ENCODE peak calls at places on chromosomes 7 and 10, in seven cellular contexts. I is aorta; E is uterus; F is ELR; N is endothelial cell; B is stimulated activated CD8-positive, alpha-beta memory T cell treated with anti-CD3 and anti-CD28 coated beads, Interleukin-4, amount 100 ng/mL, for 48 hours; U is left lung. Q is an unnamed sample.

GRCh38 chr7:135334830-135335543 is 101.3 kb downstream of the STRA8 start:
- DNase-seq in I (no peak), E (no peak), F (no peak), N (no peak), B (no peak), U (no peak), Q (no peak)

GRCh38 chr10:48192916-48193450 is 81.5 kb downstream of the FRMPD2 start:
- DNase-seq in I (no peak), E (no peak), F (no peak), N (no peak), B (no peak), U (no peak), Q (no peak)

GRCh38 chr10:120691623-120692022 is 159.5 kb upstream of the WDR11 start:
- DNase-seq in I (no peak), E (no peak), F (no peak), N (no peak), B (no peak), U (no peak), Q (no peak)

GRCh38 chr10:17650416-17650815 is 6.5 kb downstream of the STAM start:
- DNase-seq in I (no peak), E (no peak), F (no peak), N (no peak), B (no peak), U (no peak), Q (no peak)

GRCh38 chr10:89627863-89628262 is 17.2 kb downstream of the PANK1 start:
- DNase-seq in I (no peak), E (no peak), F (no peak), N (no peak), B (no peak), U (no peak), Q (no peak)

GRCh38 chr7:108347616-108348015 is 108.6 kb downstream of the NRCAM start:
- DNase-seq in I (no peak), E (no peak), F (peak; percentile 53), N (peak; percentile 58), B (no peak), U (no peak), Q (no peak)

GRCh38 chr7:98374285-98374680 is 26.6 kb downstream of the BAIAP2L1 start:
- DNase-seq in I (no peak), E (no peak), F (no peak), N (no peak), B (no peak), U (no peak), Q (no peak)

GRCh38 chr10:61285749-61286148 is 167.4 kb downstream of the TMEM26 start:
- DNase-seq in I (no peak), E (no peak), F (no peak), N (no peak), B (no peak), U (no peak), Q (no peak)

GRCh38 chr10:97842658-97843295 is 6.9 kb upstream of the GOLGA7B start:
- DNase-seq in I (no peak), E (no peak), F (peak; percentile 57), N (no peak), B (no peak), U (no peak), Q (no peak)

GRCh38 chr7:102398543-102398942 is 2.4 kb downstream of the PRKRIP1 start:
- DNase-seq in I (no peak), E (no peak), F (no peak), N (no peak), B (no peak), U (no peak), Q (no peak)

GRCh38 chr7:23026164-23026563 is 12.2 kb upstream of the HYCC1 start:
- DNase-seq in I (no peak), E (no peak), F (peak; percentile 57), N (no peak), B (no peak), U (no peak), Q (no peak)

GRCh38 chr7:119482209-119482608 is 790.8 kb upstream of the KCND2 start:
- DNase-seq in I (no peak), E (no peak), F (peak; percentile 15), N (peak; percentile 19), B (no peak), U (no peak), Q (no peak)

GRCh38 chr7:139914306-139914747 is 85.3 kb downstream of the TBXAS1 start:
- DNase-seq in I (no peak), E (no peak), F (peak; percentile 20), N (no peak), B (no peak), U (no peak), Q (no peak)

GRCh38 chr10:15745748-15746147 is 26.0 kb upstream of the ITGA8 start:
- DNase-seq in I (no peak), E (no peak), F (no peak), N (no peak), B (no peak), U (no peak), Q (no peak)

GRCh38 chr7:150904342-150904909 is 52.1 kb downstream of the AOC1 start:
- DNase-seq in I (no peak), E (no peak), F (no peak), N (no peak), B (no peak), U (no peak), Q (no peak)

GRCh38 chr10:75233444-75234016 is 2.2 kb downstream of the COMTD1 start:
- DNase-seq in I (no peak), E (no peak), F (peak; percentile 22), N (no peak), B (peak; percentile 31), U (no peak), Q (no peak)

GRCh38 chr10:99908512-99908911 is 101.2 kb downstream of the DNMBP start:
- DNase-seq in I (no peak), E (no peak), F (peak; percentile 71), N (no peak), B (no peak), U (no peak), Q (no peak)

GRCh38 chr7:99270702-99271101 is 1.9 kb upstream of the MYH16 start:
- DNase-seq in I (no peak), E (no peak), F (no peak), N (no peak), B (no peak), U (no peak), Q (no peak)

GRCh38 chr7:39589323-39590111 is 23.3 kb downstream of the YAE1 start:
- DNase-seq in I (no peak), E (no peak), F (peak; percentile 95), N (peak; percentile 14), B (peak; percentile 77), U (peak; percentile 60), Q (peak; percentile 47)

GRCh38 chr10:128069351-128070051 is 56.7 kb downstream of the MKI67 start:
- DNase-seq in I (peak; percentile 84), E (peak; percentile 51), F (peak; percentile 65), N (peak; percentile 79), B (peak; percentile 87), U (peak; percentile 83), Q (peak; percentile 70)

GRCh38 chr10:77849039-77849664 is 77.4 kb downstream of the DLG5 start:
- DNase-seq in I (no peak), E (no peak), F (no peak), N (no peak), B (no peak), U (no peak), Q (no peak)

GRCh38 chr7:78924581-78924980 is 528.9 kb downstream of the MAGI2 start:
- DNase-seq in I (no peak), E (no peak), F (peak; percentile 34), N (peak; percentile 4), B (no peak), U (no peak), Q (no peak)

GRCh38 chr10:129523723-129524316 is 56.8 kb downstream of the MGMT start:
- DNase-seq in I (no peak), E (no peak), F (no peak), N (no peak), B (no peak), U (no peak), Q (no peak)

GRCh38 chr7:7317850-7318249 is 135.5 kb downstream of the C1GALT1 start:
- DNase-seq in I (no peak), E (no peak), F (no peak), N (no peak), B (no peak), U (no peak), Q (no peak)

GRCh38 chr10:99536400-99537254 is 3.9 kb downstream of the NKX2-3 start:
- DNase-seq in I (no peak), E (no peak), F (no peak), N (no peak), B (no peak), U (no peak), Q (no peak)

GRCh38 chr10:113945075-113945686 is 90.7 kb downstream of the NHLRC2 start:
- DNase-seq in I (no peak), E (no peak), F (peak; percentile 83), N (no peak), B (no peak), U (peak; percentile 49), Q (no peak)

GRCh38 chr7:158312789-158313188 is 274.8 kb downstream of the PTPRN2 start:
- DNase-seq in I (no peak), E (no peak), F (no peak), N (no peak), B (no peak), U (no peak), Q (no peak)

GRCh38 chr7:146665023-146665422 is 548.4 kb downstream of the CNTNAP2 start:
- DNase-seq in I (no peak), E (no peak), F (no peak), N (no peak), B (no peak), U (no peak), Q (no peak)

GRCh38 chr10:62852961-62853702 is 37.0 kb upstream of the EGR2 start:
- DNase-seq in I (no peak), E (no peak), F (no peak), N (no peak), B (peak; percentile 73), U (no peak), Q (no peak)

GRCh38 chr10:11424456-11425287 is 186.8 kb downstream of the USP6NL start:
- DNase-seq in I (no peak), E (no peak), F (peak; percentile 60), N (peak; percentile 68), B (peak; percentile 12), U (no peak), Q (no peak)

GRCh38 chr10:74078037-74078436 is 72.6 kb downstream of the AP3M1 start:
- DNase-seq in I (no peak), E (no peak), F (peak; percentile 93), N (no peak), B (peak; percentile 67), U (no peak), Q (no peak)

GRCh38 chr10:88493676-88494483 is 89.2 kb downstream of the RNLS start:
- DNase-seq in I (no peak), E (no peak), F (no peak), N (no peak), B (no peak), U (no peak), Q (no peak)

GRCh38 chr10:46524471-46525176 is 31.8 kb downstream of the GPRIN2 start:
- DNase-seq in I (peak; percentile 60), E (peak; percentile 10), F (peak; percentile 95), N (no peak), B (no peak), U (peak; percentile 33), Q (no peak)

GRCh38 chr10:91077549-91078017 is 142.9 kb upstream of the PCGF5 start:
- DNase-seq in I (peak; percentile 92), E (peak; percentile 27), F (no peak), N (no peak), B (no peak), U (peak; percentile 46), Q (peak; percentile 93)

GRCh38 chr10:59234814-59235429 is 58.5 kb downstream of the PHYHIPL start:
- DNase-seq in I (no peak), E (no peak), F (peak; percentile 42), N (peak; percentile 46), B (no peak), U (no peak), Q (no peak)

GRCh38 chr7:137538361-137538762 is 194.8 kb upstream of the PTN start:
- DNase-seq in I (no peak), E (no peak), F (peak; percentile 85), N (no peak), B (no peak), U (no peak), Q (no peak)